ENCODE peak calls at places on chromosome 1, in ten cellular contexts. V is right cardiac atrium; Q is midbrain; S is AG04450; D is stimulated activated CD4-positive, alpha-beta T cell treated with anti-CD3 and anti-CD28 coated beads, Interleukin-1b, Interleukin-23, amount 100 ng/mL, for 1 hour; X is memory B cell; C is effector CD4-positive, alpha-beta T cell; O is activated CD8-positive, alpha-beta T cell treated with anti-CD3 and anti-CD28 coated beads for 36 hours; I is SK-N-SH; P is GDM1. Z is an unnamed sample.

GRCh38 chr1:19405761-19406481 is 79.4 kb downstream of the CAPZB start:
- DNase-seq in I (peak), X (no peak), D (no peak), Q (peak), V (no peak), C (no peak), P (no peak), O (peak), S (no peak), Z (no peak)

GRCh38 chr1:220320709-220321108 is 48.5 kb upstream of the RAB3GAP2 start:
- DNase-seq in X (no peak), I (no peak), P (no peak), S (no peak), O (no peak), V (no peak), C (no peak), Q (no peak), D (no peak), Z (no peak)

GRCh38 chr1:223242971-223243370 is 99.9 kb upstream of the TLR5 start:
- DNase-seq in D (no peak), C (no peak), Q (no peak), I (no peak), O (no peak), X (no peak), S (no peak), V (no peak), P (no peak), Z (no peak)

GRCh38 chr1:216111842-216112241 is 311.4 kb downstream of the USH2A start:
- DNase-seq in V (no peak), Q (no peak), P (no peak), S (no peak), O (no peak), C (no peak), X (no peak), I (no peak), D (no peak), Z (no peak)

GRCh38 chr1:206941766-206942418 is 4.4 kb downstream of the PIGR start:
- DNase-seq in O (no peak), P (no peak), Q (no peak), C (no peak), I (no peak), S (no peak), V (no peak), X (no peak), D (no peak), Z (no peak)

GRCh38 chr1:151314137-151314875 is 12.9 kb downstream of the PI4KB start:
- DNase-seq in D (no peak), S (no peak), Q (peak), X (no peak), C (no peak), I (no peak), P (no peak), V (peak), O (no peak), Z (no peak)

GRCh38 chr1:6096243-6097116 is 50.8 kb downstream of the KCNAB2 start:
- DNase-seq in D (no peak), C (no peak), O (peak), S (no peak), P (no peak), I (no peak), V (no peak), Q (no peak), X (no peak), Z (peak)

GRCh38 chr1:51025374-51025773 is 55.3 kb downstream of the CDKN2C start:
- DNase-seq in Q (no peak), V (no peak), O (no peak), D (no peak), I (no peak), C (no peak), S (no peak), X (no peak), P (no peak), Z (no peak)

GRCh38 chr1:9643351-9644256 is 7.9 kb upstream of the PIK3CD start:
- DNase-seq in C (no peak), X (no peak), O (peak), P (no peak), D (no peak), Q (no peak), I (no peak), V (no peak), S (no peak), Z (no peak)

Z was measured in H7.